ENCODE peak calls at places on chromosomes 16 and 17, in nine cellular contexts. Q is cardiac fibroblast, Z is osteoblast, X is body of pancreas, W is GM20000, H is omental fat pad, R is HFFc6, C is fibroblast of pulmonary artery, T is CD14-positive monocyte. F is an unnamed sample.

GRCh38 chr16:83602797-83603735 is 204.7 kb upstream of the HSBP1 start:
- DNase-seq in Z (no peak), Q (no peak), R (no peak), H (no peak), X (no peak), W (no peak), T (no peak), C (no peak), F (no peak)

GRCh38 chr17:17993852-17994251 is 21.2 kb downstream of the DRC3 start:
- DNase-seq in C (no peak), W (no peak), X (no peak), R (no peak), T (no peak), Z (peak), Q (no peak), H (no peak), F (no peak)

GRCh38 chr17:27413792-27414191 is 42.5 kb upstream of the KSR1 start:
- DNase-seq in C (no peak), H (no peak), W (no peak), R (no peak), Q (no peak), X (no peak), Z (no peak), T (no peak), F (no peak)

GRCh38 chr17:20997711-20998570 is 44.9 kb downstream of the USP22 start:
- DNase-seq in Z (no peak), T (peak), C (no peak), R (no peak), H (no peak), X (no peak), Q (no peak), W (no peak), F (no peak)

GRCh38 chr16:57752203-57752580 is 16.6 kb downstream of the KATNB1 start:
- DNase-seq in Z (no peak), C (no peak), T (no peak), Q (no peak), W (no peak), R (no peak), X (no peak), H (no peak), F (no peak)

GRCh38 chr17:12739500-12739899 is 49.8 kb upstream of the ARHGAP44 start:
- DNase-seq in X (no peak), W (no peak), Z (no peak), R (no peak), C (no peak), Q (no peak), T (no peak), H (no peak), F (no peak)

GRCh38 chr16:58116046-58116445 is 13.1 kb downstream of the CFAP20 start:
- DNase-seq in X (no peak), W (no peak), T (no peak), Z (no peak), Q (no peak), C (no peak), H (no peak), R (no peak), F (no peak)

GRCh38 chr17:29094101-29094708 is 51.3 kb downstream of the PIPOX start:
- DNase-seq in T (no peak), W (no peak), Z (no peak), C (no peak), H (no peak), X (no peak), Q (no peak), R (no peak), F (no peak)

GRCh38 chr16:86222965-86223551 is 287.3 kb upstream of the FOXF1 start:
- DNase-seq in R (peak), Z (peak), Q (peak), X (no peak), C (peak), W (no peak), H (no peak), T (no peak), F (no peak)

GRCh38 chr16:80369559-80369958 is 171.2 kb upstream of the DYNLRB2 start:
- DNase-seq in X (peak), Q (peak), H (no peak), W (no peak), R (peak), Z (peak), T (no peak), C (peak), F (no peak)

GRCh38 chr16:24540575-24541240 is 1.3 kb downstream of the RBBP6 start:
- DNase-seq in T (no peak), C (peak), X (peak), Z (no peak), R (peak), H (no peak), W (peak), Q (peak), F (no peak)

GRCh38 chr17:81722184-81723120 is 10.4 kb downstream of the SLC25A10 start:
- DNase-seq in T (no peak), Z (peak), H (no peak), Q (peak), R (no peak), X (peak), W (no peak), C (peak), F (no peak)

GRCh38 chr17:43170140-43170765 is 761 bp upstream of the NBR1 start:
- DNase-seq in H (peak), W (peak), X (peak), Z (peak), R (peak), C (peak), Q (peak), T (peak), F (peak)

GRCh38 chr17:43175213-43176118 is 4.5 kb downstream of the NBR1 start:
- DNase-seq in H (no peak), C (peak), Z (peak), X (no peak), W (no peak), T (no peak), Q (peak), R (peak), F (no peak)

GRCh38 chr17:43169561-43170139 is 1.4 kb upstream of the NBR1 start:
- DNase-seq in X (peak), W (peak), Z (peak), T (no peak), R (peak), C (peak), H (no peak), Q (no peak), F (no peak)

GRCh38 chr17:43171761-43172487 is 910 bp downstream of the NBR1 start:
- DNase-seq in R (peak), W (no peak), Q (peak), X (peak), C (peak), T (peak), H (no peak), Z (peak), F (peak)

DNA sequence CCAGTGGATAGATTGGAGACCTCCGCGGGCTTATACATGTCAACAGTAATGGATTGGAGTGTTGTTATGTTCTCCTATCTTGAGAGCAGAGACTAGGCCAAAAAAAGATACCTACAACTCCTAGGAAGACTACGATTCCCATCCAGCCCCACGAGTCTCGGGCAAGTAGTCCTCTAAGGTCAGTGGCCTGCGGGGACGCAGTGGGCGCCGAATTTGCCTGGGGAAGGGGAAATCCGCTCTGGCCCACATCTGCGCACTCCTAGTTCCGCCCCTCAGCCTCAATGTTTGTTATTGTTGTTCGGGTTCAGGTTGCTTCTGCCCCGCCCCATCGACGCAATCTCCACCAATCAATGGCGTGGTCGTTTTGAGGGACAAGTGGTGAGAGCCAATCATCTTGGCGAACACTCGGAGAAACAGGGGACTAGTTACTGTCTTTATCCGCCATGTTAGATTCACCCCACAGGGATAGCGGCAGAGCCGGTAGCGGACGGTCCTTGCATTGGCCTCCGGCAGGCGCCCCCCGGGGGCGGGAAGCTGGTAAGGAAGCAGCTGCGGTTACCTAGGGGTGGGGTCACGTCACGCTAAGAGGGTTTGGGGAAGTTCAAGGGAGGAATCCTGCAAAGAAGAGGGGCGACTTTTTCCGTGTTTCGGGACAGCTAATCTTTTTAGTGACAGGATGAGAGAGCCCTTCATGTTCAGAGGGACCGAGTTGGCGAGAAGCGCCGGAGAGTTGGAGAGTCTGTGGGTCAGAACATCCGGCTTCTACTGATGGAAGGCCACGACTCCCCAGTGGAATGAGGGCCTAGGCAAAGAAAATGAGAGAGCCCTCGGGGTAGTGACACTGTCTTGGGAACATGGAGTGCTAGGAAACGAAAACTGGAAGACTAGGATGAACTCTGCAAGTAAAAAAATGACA is at the start of gene NBR1:
- DNase-seq in H (peak), R (peak), Q (peak), W (peak), Z (peak), T (peak), X (peak), C (peak), F (peak)
- TF ChIP-seq CTCF in H (no peak), R (peak), Q (no peak), W (no peak), Z (no peak), T (no peak), X (no peak), C (peak), F (peak)

GRCh38 chr16:64459821-64460220 is 662.0 kb downstream of the CDH11 start:
- DNase-seq in Z (no peak), T (no peak), Q (peak), X (peak), R (no peak), C (peak), H (no peak), W (no peak), F (no peak)

GRCh38 chr16:64452446-64452845 is 669.4 kb downstream of the CDH11 start:
- DNase-seq in Q (no peak), C (no peak), R (no peak), X (no peak), H (no peak), Z (no peak), W (no peak), T (no peak), F (no peak)

GRCh38 chr16:64453643-64454042 is 668.2 kb downstream of the CDH11 start:
- DNase-seq in R (no peak), Z (no peak), Q (no peak), T (no peak), X (no peak), W (no peak), H (no peak), C (no peak), F (no peak)

GRCh38 chr16:64459402-64459801 is 662.5 kb downstream of the CDH11 start:
- DNase-seq in H (no peak), Q (no peak), T (no peak), C (no peak), R (no peak), W (no peak), Z (no peak), X (no peak), F (no peak)

GRCh38 chr16:64455275-64455674 is 666.6 kb downstream of the CDH11 start:
- DNase-seq in X (no peak), H (no peak), Q (peak), T (no peak), W (no peak), C (peak), Z (no peak), R (peak), F (no peak)
- TF ChIP-seq CTCF in X (no peak), H (no peak), Q (peak), T (no peak), W (no peak), C (peak), Z (peak), R (peak), F (peak)

DNA sequence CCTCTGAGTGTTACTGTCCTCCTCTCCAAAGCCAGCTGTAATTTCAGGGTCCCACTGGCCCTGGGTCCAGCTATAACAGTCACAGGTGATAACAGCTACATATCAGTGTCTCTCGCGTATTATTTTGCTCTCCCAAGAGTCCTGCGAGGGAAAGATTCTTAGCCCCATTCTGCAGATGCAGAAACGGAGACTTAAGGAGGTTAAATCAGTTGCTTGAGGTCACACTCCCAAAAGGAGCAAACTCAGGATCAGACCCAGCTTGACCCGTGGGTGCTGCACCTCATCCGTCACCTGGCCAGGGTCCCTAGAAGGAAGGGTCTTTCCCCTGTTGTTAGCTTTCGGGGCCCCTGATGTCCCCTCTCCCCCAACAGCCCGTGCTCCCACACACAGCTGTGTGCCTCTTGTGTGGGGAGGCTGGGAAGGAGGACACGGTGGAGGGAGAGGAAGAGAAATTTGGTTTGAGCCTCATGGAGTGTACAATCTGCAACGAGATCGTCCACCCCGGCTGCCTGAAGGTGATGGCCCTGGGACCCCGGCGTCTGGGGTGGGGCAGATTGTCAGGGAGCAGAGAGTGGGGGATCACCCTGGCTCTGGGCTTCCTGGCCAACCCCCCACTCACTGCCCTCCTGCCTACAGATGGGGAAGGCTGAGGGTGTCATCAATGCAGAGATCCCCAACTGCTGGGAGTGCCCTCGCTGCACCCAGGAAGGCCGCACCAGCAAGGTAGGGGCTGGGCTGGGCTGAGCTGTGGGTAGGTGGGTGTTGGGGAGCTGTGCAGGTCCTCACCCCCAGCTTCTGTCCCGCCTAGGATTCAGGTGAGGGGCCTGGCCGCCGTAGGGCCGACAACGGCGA is 3.8 kb downstream of the FBXL19 start:
- DNase-seq in W (no peak), Q (no peak), T (no peak), X (no peak), H (no peak), C (no peak), R (no peak), Z (peak), F (no peak)
- TF ChIP-seq CTCF in W (no peak), Q (no peak), T (no peak), X (no peak), H (no peak), C (no peak), R (no peak), Z (no peak), F (no peak)

GRCh38 chr17:45019177-45019711 is 32.2 kb downstream of the DCAKD start:
- DNase-seq in H (no peak), X (peak), R (no peak), C (peak), T (no peak), Z (peak), Q (no peak), W (peak), F (no peak)

GRCh38 chr17:45016237-45016636 is 35.2 kb downstream of the DCAKD start:
- DNase-seq in R (no peak), H (no peak), T (no peak), C (no peak), Z (no peak), X (no peak), Q (no peak), W (no peak), F (no peak)

GRCh38 chr17:45018514-45019176 is 32.8 kb downstream of the DCAKD start:
- DNase-seq in C (no peak), R (no peak), W (peak), Z (peak), Q (no peak), T (no peak), H (no peak), X (peak), F (no peak)

GRCh38 chr17:45013021-45013997 is 38.1 kb downstream of the DCAKD start:
- DNase-seq in C (no peak), Z (peak), X (peak), W (no peak), T (no peak), H (no peak), R (no peak), Q (no peak), F (no peak)

GRCh38 chr17:45016823-45017222 is 34.6 kb downstream of the DCAKD start:
- DNase-seq in W (no peak), T (no peak), R (no peak), H (no peak), Z (peak), X (peak), C (no peak), Q (no peak), F (no peak)
- TF ChIP-seq CTCF in W (peak), T (peak), R (peak), H (no peak), Z (peak), X (peak), C (peak), Q (peak), F (peak)

GRCh38 chr17:7823581-7824001 is 10.4 kb upstream of the KDM6B start:
- DNase-seq in C (no peak), R (no peak), Q (no peak), T (no peak), X (no peak), H (no peak), Z (no peak), W (no peak), F (no peak)

GRCh38 chr17:7820231-7820630 is 13.8 kb upstream of the KDM6B start:
- DNase-seq in T (no peak), R (no peak), Z (no peak), X (no peak), C (no peak), Q (no peak), W (no peak), H (no peak), F (no peak)

GRCh38 chr17:7824021-7824924 is 9.7 kb upstream of the KDM6B start:
- DNase-seq in C (no peak), W (no peak), X (no peak), Q (no peak), H (no peak), Z (peak), R (no peak), T (no peak), F (no peak)

GRCh38 chr17:7822126-7822525 is 11.9 kb upstream of the KDM6B start:
- DNase-seq in H (no peak), Q (no peak), Z (no peak), W (no peak), C (no peak), T (peak), X (no peak), R (no peak), F (no peak)

DNA sequence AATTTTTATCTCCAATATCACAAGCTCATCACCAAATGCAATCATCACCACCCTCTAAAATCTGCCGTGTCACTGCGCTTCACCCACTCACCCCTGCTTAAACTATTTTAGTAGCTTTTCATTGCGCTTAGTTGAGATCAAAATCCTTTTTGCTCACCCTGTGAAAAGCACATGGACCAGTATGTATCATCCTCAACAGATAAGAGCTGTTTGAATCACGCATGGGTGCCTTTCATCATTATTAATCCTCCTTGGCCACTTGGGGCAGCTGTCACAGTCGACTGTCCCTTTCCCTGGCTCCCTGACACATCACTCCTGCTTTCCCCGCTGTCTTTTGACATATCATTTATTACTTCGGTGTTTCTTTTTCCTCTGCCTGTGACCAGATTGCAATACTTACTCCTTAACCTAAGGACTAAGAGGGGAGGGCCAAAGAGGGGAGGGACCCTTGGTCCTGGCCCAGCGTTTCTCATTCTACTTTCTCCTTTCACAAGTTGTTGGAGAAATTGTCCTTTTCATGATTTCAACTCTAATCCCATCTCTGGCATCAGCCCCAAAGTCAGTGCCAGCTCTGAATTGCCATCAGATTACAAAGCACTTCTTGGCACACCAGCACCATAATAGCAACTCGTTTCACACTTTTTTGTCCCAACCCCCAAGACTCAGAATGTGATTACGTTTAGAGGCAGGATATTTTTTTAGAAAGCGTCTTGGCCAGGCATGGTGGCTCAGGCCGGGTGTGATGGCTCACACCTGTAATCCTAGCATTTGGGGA is 8.6 kb upstream of the KDM6B start:
- DNase-seq in T (no peak), C (no peak), X (no peak), Z (peak), W (no peak), Q (peak), R (no peak), H (no peak), F (no peak)
- TF ChIP-seq CTCF in T (peak), C (peak), X (no peak), Z (peak), W (no peak), Q (peak), R (peak), H (no peak), F (peak)

DNA sequence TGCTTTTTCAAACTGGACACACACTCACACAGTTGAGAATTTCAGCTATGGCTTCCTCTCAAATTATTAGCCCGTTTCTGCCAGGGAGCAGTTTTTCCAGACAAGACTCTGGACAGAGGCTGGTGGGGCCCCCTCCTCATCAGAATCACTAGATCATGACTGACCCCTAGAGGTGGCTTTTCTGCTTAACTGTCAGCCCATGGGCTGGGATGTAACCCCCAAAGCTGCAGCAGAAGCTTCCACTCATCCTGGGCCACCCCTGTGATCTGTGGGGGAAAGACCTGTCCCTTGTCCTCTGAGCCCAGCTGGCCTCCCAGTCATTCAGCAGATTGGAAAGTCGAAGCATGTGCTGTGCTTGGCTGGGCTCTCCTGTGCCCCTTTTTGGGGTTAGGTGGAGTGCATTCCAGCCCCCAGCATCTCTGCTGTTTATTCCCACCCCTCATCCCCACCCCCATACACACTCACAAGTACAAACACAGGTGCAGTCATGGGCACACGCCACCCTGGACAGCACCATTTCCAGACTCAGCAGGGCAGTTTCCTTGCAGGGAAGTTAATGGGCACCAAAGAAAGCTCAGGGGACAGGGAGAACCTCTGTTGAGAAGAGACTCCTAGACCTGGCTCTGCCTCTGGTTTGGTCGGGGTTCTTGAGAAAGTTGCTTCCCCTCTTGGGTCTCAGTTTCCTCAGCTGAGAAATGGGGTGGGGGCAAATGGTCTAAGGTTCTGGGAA is 77.6 kb upstream of the RBL2 start:
- DNase-seq in H (no peak), Q (no peak), X (no peak), Z (peak), T (no peak), W (no peak), R (no peak), C (no peak), F (no peak)
- TF ChIP-seq CTCF in H (no peak), Q (no peak), X (no peak), Z (no peak), T (no peak), W (no peak), R (no peak), C (no peak), F (no peak)

F was measured in epithelial cell of proximal tubule.